ENCODE peak calls at places on chromosome 1, in four cellular contexts. One of them, this sample, is unnamed.

GRCh38 chr1:6309550-6309949 is 48.7 kb upstream of the GPR153 start:
- DNase-seq in K562: no peak
- DNase-seq in HepG2: no peak
- DNase-seq in H1: no peak
- DNase-seq in this sample: no peak

GRCh38 chr1:155978973-155979429 is 654 bp upstream of the ARHGEF2 start:
- DNase-seq in HepG2: no peak
- DNase-seq in K562: peak
- DNase-seq in H1: no peak
- DNase-seq in this sample: no peak

GRCh38 chr1:201062511-201063189 is 39.1 kb upstream of the KIF21B start:
- DNase-seq in K562: no peak
- DNase-seq in HepG2: no peak
- DNase-seq in H1: no peak
- DNase-seq in this sample: no peak

GRCh38 chr1:111032295-111032897 is 68.7 kb upstream of the LRIF1 start:
- DNase-seq in H1: no peak
- DNase-seq in K562: peak
- DNase-seq in HepG2: peak
- DNase-seq in this sample: peak

GRCh38 chr1:198598796-198599321 is 40.0 kb upstream of the PTPRC start:
- DNase-seq in HepG2: no peak
- DNase-seq in H1: no peak
- DNase-seq in K562: peak
- DNase-seq in this sample: no peak

GRCh38 chr1:231695439-231696255 is 69.1 kb downstream of the DISC1 start:
- DNase-seq in HepG2: no peak
- DNase-seq in K562: no peak
- DNase-seq in H1: no peak
- DNase-seq in this sample: no peak

GRCh38 chr1:52153898-52154297 is 12.0 kb downstream of the ZFYVE9 start:
- DNase-seq in HepG2: no peak
- DNase-seq in H1: no peak
- DNase-seq in K562: no peak
- DNase-seq in this sample: no peak

GRCh38 chr1:48048064-48048463 is 50.9 kb upstream of the TRABD2B start:
- DNase-seq in K562: no peak
- DNase-seq in HepG2: no peak
- DNase-seq in H1: no peak
- DNase-seq in this sample: no peak

GRCh38 chr1:36157115-36157903 is 1.3 kb downstream of the MAP7D1 start:
- DNase-seq in H1: no peak
- DNase-seq in HepG2: no peak
- DNase-seq in K562: peak
- DNase-seq in this sample: no peak

GRCh38 chr1:166283600-166283999 is 116.8 kb upstream of the FAM78B start:
- DNase-seq in K562: no peak
- DNase-seq in HepG2: no peak
- DNase-seq in H1: no peak
- DNase-seq in this sample: no peak

GRCh38 chr1:8113257-8114220 is 87.4 kb upstream of the ERRFI1 start:
- DNase-seq in HepG2: no peak
- DNase-seq in H1: no peak
- DNase-seq in K562: no peak
- DNase-seq in this sample: no peak

GRCh38 chr1:173255214-173255813 is 48.2 kb upstream of the TNFSF4 start:
- DNase-seq in K562: peak
- DNase-seq in H1: no peak
- DNase-seq in HepG2: peak
- DNase-seq in this sample: peak

GRCh38 chr1:213669964-213670691 is 317.6 kb upstream of the PROX1 start:
- DNase-seq in K562: no peak
- DNase-seq in H1: peak
- DNase-seq in HepG2: no peak
- DNase-seq in this sample: no peak

GRCh38 chr1:100219879-100220278 is 29.8 kb downstream of the DBT start:
- DNase-seq in K562: peak
- DNase-seq in H1: no peak
- DNase-seq in HepG2: no peak
- DNase-seq in this sample: no peak

GRCh38 chr1:64469121-64469520 is 808 bp upstream of the CACHD1 start:
- DNase-seq in H1: no peak
- DNase-seq in HepG2: no peak
- DNase-seq in K562: no peak
- DNase-seq in this sample: no peak

GRCh38 chr1:30328401-30329262 is 394.8 kb downstream of the MATN1 start:
- DNase-seq in K562: no peak
- DNase-seq in H1: no peak
- DNase-seq in HepG2: no peak
- DNase-seq in this sample: no peak

DNA sequence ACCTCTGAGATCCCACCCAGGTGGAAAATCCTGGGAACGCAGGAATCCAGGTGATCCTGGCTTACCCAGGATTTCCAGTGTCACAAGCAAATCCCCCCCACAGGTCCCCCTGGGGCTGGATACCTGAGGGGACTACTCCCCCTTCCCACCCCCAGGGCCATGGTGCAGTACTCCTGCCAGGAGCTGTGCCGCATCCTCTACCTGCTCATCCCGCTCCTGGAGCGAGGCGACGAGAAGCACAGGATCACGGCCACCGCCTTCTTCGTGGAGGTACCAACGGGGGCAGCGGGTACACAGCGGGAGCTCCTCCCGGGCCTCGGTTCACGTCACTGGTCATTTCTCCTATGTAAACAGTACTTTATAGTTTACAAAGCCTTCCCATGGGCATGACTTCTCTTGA is 20.4 kb upstream of the TTC4 start:
- DNase-seq in K562: no peak
- DNase-seq in H1: no peak
- DNase-seq in HepG2: no peak
- DNase-seq in this sample: no peak
- TF ChIP-seq PHF8 in K562: no peak
- TF ChIP-seq PHF8 in H1: no peak
- TF ChIP-seq PHF8 in HepG2: no peak
- TF ChIP-seq PHF8 in this sample: no peak

GRCh38 chr1:16727190-16728111 is 12.9 kb upstream of the RNU1-4 start:
- DNase-seq in K562: peak
- DNase-seq in H1: peak
- DNase-seq in HepG2: peak
- DNase-seq in this sample: peak
- TF ChIP-seq PHF8 in K562: no peak
- TF ChIP-seq PHF8 in H1: no peak
- TF ChIP-seq PHF8 in HepG2: no peak
- TF ChIP-seq PHF8 in this sample: no peak

DNA sequence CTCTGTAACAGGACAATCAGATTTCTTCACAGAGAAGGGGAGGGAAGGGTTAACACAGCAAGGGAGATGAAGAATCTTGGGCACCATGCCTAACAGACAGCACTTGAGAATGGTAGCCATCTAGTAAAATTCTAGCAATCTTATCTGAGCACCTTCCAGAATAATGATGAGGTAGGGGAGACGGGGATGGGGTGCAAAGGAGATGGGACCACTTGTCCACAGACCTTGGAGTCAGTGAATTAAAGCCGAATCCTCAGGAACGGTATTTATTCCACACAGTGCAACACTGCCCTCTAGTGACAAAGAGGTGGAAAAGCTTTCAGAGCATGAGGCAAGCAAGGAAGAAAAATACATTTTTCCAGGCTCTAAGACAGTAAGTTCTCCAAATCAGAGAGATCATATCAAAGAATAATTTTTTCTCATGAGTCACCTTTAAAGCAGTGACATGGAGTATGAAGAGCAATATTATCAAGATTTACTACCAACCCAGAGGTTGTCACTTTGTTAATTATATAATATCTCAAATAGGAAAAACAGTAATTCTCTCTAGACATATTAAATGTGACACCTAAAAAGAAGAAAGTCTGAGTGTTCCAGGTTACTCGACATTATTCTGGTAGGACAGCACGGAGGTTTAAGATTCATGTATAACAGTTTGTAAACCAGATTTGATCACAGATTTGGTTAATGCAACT is 43.3 kb upstream of the LPAR3 start:
- DNase-seq in K562: peak
- DNase-seq in HepG2: peak
- DNase-seq in H1: peak
- DNase-seq in this sample: peak
- TF ChIP-seq PHF8 in K562: no peak
- TF ChIP-seq PHF8 in HepG2: no peak
- TF ChIP-seq PHF8 in H1: no peak
- TF ChIP-seq PHF8 in this sample: no peak

DNA sequence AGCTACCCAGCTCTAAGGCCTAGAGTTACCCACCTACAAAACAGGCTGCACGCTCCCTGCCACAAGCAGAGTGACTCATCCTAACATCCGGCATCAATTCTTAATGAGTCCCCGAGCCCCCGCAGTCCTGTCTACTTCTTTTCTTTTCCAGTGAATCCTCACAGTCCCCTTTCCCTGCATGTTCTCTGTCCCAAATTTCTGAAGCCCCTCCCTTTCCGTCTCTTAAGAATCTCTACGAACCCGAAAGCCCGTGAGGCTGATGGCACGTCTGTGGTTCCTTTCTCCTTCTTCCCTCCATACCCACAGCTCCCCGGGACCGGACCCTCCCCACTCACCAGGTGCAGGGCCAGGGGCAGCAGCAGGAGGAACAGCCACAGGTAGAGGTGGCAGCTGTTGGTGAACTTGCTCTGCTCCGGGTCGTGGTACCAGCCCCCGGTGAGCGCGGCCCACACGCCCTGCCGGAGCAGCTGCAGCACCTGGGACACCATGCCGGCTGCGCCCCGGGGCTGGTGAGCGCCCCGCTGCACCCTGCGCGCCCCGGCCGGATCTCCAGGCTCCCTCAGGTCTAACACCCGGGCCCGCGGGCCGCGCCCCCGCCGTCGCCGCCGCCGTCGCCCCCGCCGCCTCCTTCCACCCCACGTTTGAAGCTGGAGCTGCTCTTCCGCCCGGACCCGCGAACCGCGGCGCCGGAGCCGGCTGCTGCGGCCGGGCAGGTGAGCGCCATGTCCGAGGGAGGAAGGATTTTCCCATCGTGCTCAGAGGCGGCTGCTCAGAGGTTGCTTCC is at the start of gene PCNX2:
- DNase-seq in H1: peak
- DNase-seq in HepG2: no peak
- DNase-seq in K562: peak
- DNase-seq in this sample: peak
- TF ChIP-seq PHF8 in H1: peak
- TF ChIP-seq PHF8 in HepG2: no peak
- TF ChIP-seq PHF8 in K562: no peak
- TF ChIP-seq PHF8 in this sample: no peak

DNA sequence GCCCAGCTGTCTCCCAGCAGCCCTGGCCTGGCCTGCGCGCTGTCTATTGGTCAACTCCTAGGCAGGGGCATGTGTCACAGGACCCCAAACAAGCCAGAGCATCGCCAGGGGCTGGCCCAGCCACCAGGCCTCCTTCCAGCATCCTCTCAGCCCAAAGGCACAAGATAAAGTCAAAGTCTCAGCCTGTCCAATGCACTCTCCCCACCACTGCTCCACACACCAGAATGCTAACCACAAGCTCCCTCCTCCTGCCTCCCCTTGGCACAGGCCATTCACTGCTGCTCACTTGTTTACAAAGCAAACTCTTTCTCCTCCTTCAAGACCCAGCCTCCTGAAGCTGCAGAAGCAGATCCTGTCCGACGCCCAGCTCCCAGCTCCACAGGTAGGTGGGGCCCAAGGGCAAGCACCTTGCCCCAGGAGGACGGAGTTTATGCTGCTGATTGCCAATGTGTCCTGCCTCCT is 133.4 kb downstream of the DMRTB1 start:
- DNase-seq in HepG2: no peak
- DNase-seq in K562: no peak
- DNase-seq in H1: no peak
- DNase-seq in this sample: peak
- TF ChIP-seq PHF8 in HepG2: no peak
- TF ChIP-seq PHF8 in K562: no peak
- TF ChIP-seq PHF8 in H1: no peak
- TF ChIP-seq PHF8 in this sample: no peak

GRCh38 chr1:235063068-235063765 is 65.4 kb downstream of the TOMM20 start:
- DNase-seq in K562: no peak
- DNase-seq in HepG2: no peak
- DNase-seq in H1: no peak
- DNase-seq in this sample: no peak
- TF ChIP-seq PHF8 in K562: no peak
- TF ChIP-seq PHF8 in HepG2: no peak
- TF ChIP-seq PHF8 in H1: no peak
- TF ChIP-seq PHF8 in this sample: no peak

DNA sequence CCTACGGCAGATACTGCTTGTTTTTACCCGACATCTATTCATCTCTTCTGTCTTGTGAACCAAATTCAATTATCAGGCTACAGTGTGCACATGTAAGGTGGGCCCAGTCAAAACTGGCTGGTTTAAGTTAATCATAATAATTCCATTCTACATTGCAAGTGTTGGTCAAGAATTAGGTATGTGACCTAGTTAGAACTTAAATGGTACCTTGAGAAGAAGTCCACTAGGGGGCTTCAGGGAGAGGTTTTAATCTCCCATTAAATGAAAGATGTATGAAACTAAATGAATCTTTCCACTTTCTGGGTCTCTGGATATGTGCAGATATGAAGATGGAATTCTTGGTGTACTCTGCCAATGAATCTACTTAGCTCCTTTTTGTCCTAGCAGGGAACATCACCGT is 187.1 kb downstream of the CDC42BPA start:
- DNase-seq in HepG2: peak
- DNase-seq in H1: no peak
- DNase-seq in K562: peak
- DNase-seq in this sample: peak
- TF ChIP-seq PHF8 in HepG2: no peak
- TF ChIP-seq PHF8 in H1: no peak
- TF ChIP-seq PHF8 in K562: no peak
- TF ChIP-seq PHF8 in this sample: no peak